ENCODE peak calls at places on chromosomes 2 and 18, in six cellular contexts. One of them, this sample, is unnamed.

GRCh38 chr2:210049831-210050230 is 47.4 kb downstream of the RPE start:
- DNase-seq in NB4: no peak
- DNase-seq in Peyer's patch: no peak
- DNase-seq in gastrocnemius medialis: no peak
- DNase-seq in body of pancreas: no peak
- DNase-seq in right lobe of liver: no peak
- DNase-seq in this sample: no peak

GRCh38 chr2:199757466-199757865 is 93.5 kb downstream of the FTCDNL1 start:
- DNase-seq in body of pancreas: no peak
- DNase-seq in Peyer's patch: no peak
- DNase-seq in gastrocnemius medialis: no peak
- DNase-seq in right lobe of liver: peak
- DNase-seq in NB4: no peak
- DNase-seq in this sample: peak

GRCh38 chr2:72678036-72678435 is 147.8 kb downstream of the EXOC6B start:
- DNase-seq in gastrocnemius medialis: no peak
- DNase-seq in body of pancreas: no peak
- DNase-seq in NB4: no peak
- DNase-seq in right lobe of liver: no peak
- DNase-seq in Peyer's patch: no peak
- DNase-seq in this sample: no peak

GRCh38 chr2:65658871-65659270 is 226.5 kb upstream of the SPRED2 start:
- DNase-seq in Peyer's patch: no peak
- DNase-seq in gastrocnemius medialis: no peak
- DNase-seq in right lobe of liver: no peak
- DNase-seq in body of pancreas: no peak
- DNase-seq in NB4: no peak
- DNase-seq in this sample: no peak

GRCh38 chr18:2988041-2988794 is 24.7 kb downstream of the LPIN2 start:
- DNase-seq in body of pancreas: no peak
- DNase-seq in right lobe of liver: no peak
- DNase-seq in gastrocnemius medialis: no peak
- DNase-seq in NB4: no peak
- DNase-seq in Peyer's patch: no peak
- DNase-seq in this sample: no peak

GRCh38 chr2:3627500-3628100 is 30.4 kb upstream of the ALLC start:
- DNase-seq in body of pancreas: no peak
- DNase-seq in Peyer's patch: no peak
- DNase-seq in gastrocnemius medialis: no peak
- DNase-seq in right lobe of liver: no peak
- DNase-seq in NB4: no peak
- DNase-seq in this sample: peak

GRCh38 chr2:149418065-149418464 is 87.7 kb downstream of the LYPD6 start:
- DNase-seq in gastrocnemius medialis: no peak
- DNase-seq in NB4: no peak
- DNase-seq in right lobe of liver: no peak
- DNase-seq in Peyer's patch: no peak
- DNase-seq in body of pancreas: no peak
- DNase-seq in this sample: no peak

GRCh38 chr2:206158563-206159345 is 490 bp downstream of the NDUFS1 start:
- DNase-seq in gastrocnemius medialis: no peak
- DNase-seq in right lobe of liver: no peak
- DNase-seq in Peyer's patch: no peak
- DNase-seq in NB4: peak
- DNase-seq in body of pancreas: no peak
- DNase-seq in this sample: no peak

GRCh38 chr2:224946911-224947310 is 95.4 kb downstream of the DOCK10 start:
- DNase-seq in Peyer's patch: no peak
- DNase-seq in right lobe of liver: no peak
- DNase-seq in body of pancreas: no peak
- DNase-seq in NB4: peak
- DNase-seq in gastrocnemius medialis: no peak
- DNase-seq in this sample: no peak

GRCh38 chr18:48184118-48184517 is 225.1 kb downstream of the ZBTB7C start:
- DNase-seq in Peyer's patch: no peak
- DNase-seq in gastrocnemius medialis: no peak
- DNase-seq in NB4: no peak
- DNase-seq in right lobe of liver: no peak
- DNase-seq in body of pancreas: no peak
- DNase-seq in this sample: no peak

GRCh38 chr18:21257383-21257782 is 15.4 kb downstream of the GREB1L start:
- DNase-seq in gastrocnemius medialis: no peak
- DNase-seq in Peyer's patch: no peak
- DNase-seq in NB4: no peak
- DNase-seq in body of pancreas: no peak
- DNase-seq in right lobe of liver: no peak
- DNase-seq in this sample: no peak

GRCh38 chr2:9802576-9802993 is 40.7 kb upstream of the TAF1B start:
- DNase-seq in right lobe of liver: no peak
- DNase-seq in gastrocnemius medialis: no peak
- DNase-seq in Peyer's patch: no peak
- DNase-seq in NB4: no peak
- DNase-seq in body of pancreas: no peak
- DNase-seq in this sample: no peak

GRCh38 chr2:166344286-166345113 is 31.2 kb downstream of the SCN9A start:
- DNase-seq in NB4: no peak
- DNase-seq in right lobe of liver: no peak
- DNase-seq in Peyer's patch: no peak
- DNase-seq in gastrocnemius medialis: no peak
- DNase-seq in body of pancreas: no peak
- DNase-seq in this sample: no peak

GRCh38 chr2:233638836-233639235 is 2.6 kb downstream of the UGT1A10 start:
- DNase-seq in NB4: no peak
- DNase-seq in Peyer's patch: no peak
- DNase-seq in gastrocnemius medialis: no peak
- DNase-seq in right lobe of liver: no peak
- DNase-seq in body of pancreas: no peak
- DNase-seq in this sample: no peak

GRCh38 chr18:60377778-60378469 is 5.3 kb upstream of the MC4R start:
- DNase-seq in NB4: no peak
- DNase-seq in right lobe of liver: no peak
- DNase-seq in body of pancreas: no peak
- DNase-seq in gastrocnemius medialis: no peak
- DNase-seq in Peyer's patch: no peak
- DNase-seq in this sample: no peak

GRCh38 chr2:101528501-101528900 is 53.6 kb upstream of the RFX8 start:
- DNase-seq in NB4: no peak
- DNase-seq in right lobe of liver: no peak
- DNase-seq in Peyer's patch: no peak
- DNase-seq in gastrocnemius medialis: no peak
- DNase-seq in body of pancreas: no peak
- DNase-seq in this sample: no peak

GRCh38 chr2:73776381-73776780 is 3.5 kb downstream of the DUSP11 start:
- DNase-seq in body of pancreas: no peak
- DNase-seq in Peyer's patch: no peak
- DNase-seq in gastrocnemius medialis: no peak
- DNase-seq in right lobe of liver: no peak
- DNase-seq in NB4: no peak
- DNase-seq in this sample: no peak

GRCh38 chr2:73776869-73777519 is 2.9 kb downstream of the DUSP11 start:
- DNase-seq in right lobe of liver: no peak
- DNase-seq in Peyer's patch: no peak
- DNase-seq in gastrocnemius medialis: no peak
- DNase-seq in body of pancreas: no peak
- DNase-seq in NB4: no peak
- DNase-seq in this sample: no peak

GRCh38 chr2:73780242-73780582 is 309 bp upstream of the DUSP11 start:
- DNase-seq in NB4: no peak
- DNase-seq in Peyer's patch: no peak
- DNase-seq in body of pancreas: no peak
- DNase-seq in right lobe of liver: no peak
- DNase-seq in gastrocnemius medialis: no peak
- DNase-seq in this sample: no peak

GRCh38 chr2:73779472-73780241 is at the start of gene DUSP11:
- DNase-seq in NB4: peak
- DNase-seq in gastrocnemius medialis: peak
- DNase-seq in Peyer's patch: peak
- DNase-seq in body of pancreas: peak
- DNase-seq in right lobe of liver: peak
- DNase-seq in this sample: peak
- TF ChIP-seq POLR2A in NB4: peak
- TF ChIP-seq POLR2A in gastrocnemius medialis: peak
- TF ChIP-seq POLR2A in Peyer's patch: peak
- TF ChIP-seq POLR2A in body of pancreas: peak
- TF ChIP-seq POLR2A in right lobe of liver: peak
- TF ChIP-seq POLR2A in this sample: peak

GRCh38 chr18:37322497-37323035 is 243.0 kb downstream of the CELF4 start:
- DNase-seq in Peyer's patch: peak
- DNase-seq in NB4: peak
- DNase-seq in right lobe of liver: peak
- DNase-seq in gastrocnemius medialis: no peak
- DNase-seq in body of pancreas: peak
- DNase-seq in this sample: no peak
- TF ChIP-seq CTCF in Peyer's patch: peak
- TF ChIP-seq CTCF in NB4: peak
- TF ChIP-seq CTCF in right lobe of liver: peak
- TF ChIP-seq CTCF in gastrocnemius medialis: peak
- TF ChIP-seq CTCF in body of pancreas: peak
- TF ChIP-seq CTCF in this sample: no peak

GRCh38 chr2:11744631-11745394 is 1.6 kb upstream of the LPIN1 start:
- DNase-seq in body of pancreas: no peak
- DNase-seq in gastrocnemius medialis: no peak
- DNase-seq in NB4: peak
- DNase-seq in Peyer's patch: peak
- DNase-seq in right lobe of liver: no peak
- DNase-seq in this sample: no peak
- H3K4me3 ChIP-seq in body of pancreas: no peak
- H3K4me3 ChIP-seq in gastrocnemius medialis: peak
- H3K4me3 ChIP-seq in NB4: no peak
- H3K4me3 ChIP-seq in Peyer's patch: peak
- H3K4me3 ChIP-seq in right lobe of liver: no peak
- H3K4me3 ChIP-seq in this sample: no peak

GRCh38 chr2:231052494-231053451 is 3.9 kb upstream of the PSMD1 start:
- DNase-seq in gastrocnemius medialis: peak
- DNase-seq in right lobe of liver: peak
- DNase-seq in Peyer's patch: peak
- DNase-seq in NB4: peak
- DNase-seq in body of pancreas: peak
- DNase-seq in this sample: peak
- TF ChIP-seq POLR2A in gastrocnemius medialis: no peak
- TF ChIP-seq POLR2A in right lobe of liver: peak
- TF ChIP-seq POLR2A in Peyer's patch: no peak
- TF ChIP-seq POLR2A in NB4: no peak
- TF ChIP-seq POLR2A in body of pancreas: peak
- TF ChIP-seq POLR2A in this sample: no peak

GRCh38 chr2:64653174-64654062 is at the start of gene SERTAD2:
- DNase-seq in NB4: peak
- DNase-seq in body of pancreas: peak
- DNase-seq in gastrocnemius medialis: peak
- DNase-seq in right lobe of liver: peak
- DNase-seq in Peyer's patch: peak
- DNase-seq in this sample: peak

GRCh38 chr2:64654063-64654811 is 524 bp upstream of the SERTAD2 start:
- DNase-seq in Peyer's patch: peak
- DNase-seq in gastrocnemius medialis: peak
- DNase-seq in right lobe of liver: peak
- DNase-seq in body of pancreas: peak
- DNase-seq in NB4: peak
- DNase-seq in this sample: peak

GRCh38 chr2:64655873-64656272 is 2.2 kb upstream of the SERTAD2 start:
- DNase-seq in Peyer's patch: no peak
- DNase-seq in right lobe of liver: no peak
- DNase-seq in gastrocnemius medialis: no peak
- DNase-seq in body of pancreas: no peak
- DNase-seq in NB4: peak
- DNase-seq in this sample: no peak

GRCh38 chr2:64656379-64656778 is 2.7 kb upstream of the SERTAD2 start:
- DNase-seq in right lobe of liver: no peak
- DNase-seq in Peyer's patch: no peak
- DNase-seq in gastrocnemius medialis: no peak
- DNase-seq in NB4: no peak
- DNase-seq in body of pancreas: no peak
- DNase-seq in this sample: no peak

GRCh38 chr2:64654993-64655666 is 1.4 kb upstream of the SERTAD2 start:
- DNase-seq in body of pancreas: no peak
- DNase-seq in right lobe of liver: no peak
- DNase-seq in NB4: peak
- DNase-seq in Peyer's patch: no peak
- DNase-seq in gastrocnemius medialis: no peak
- DNase-seq in this sample: no peak
- TF ChIP-seq CTCF in body of pancreas: no peak
- TF ChIP-seq CTCF in right lobe of liver: peak
- TF ChIP-seq CTCF in NB4: peak
- TF ChIP-seq CTCF in Peyer's patch: peak
- TF ChIP-seq CTCF in gastrocnemius medialis: no peak
- TF ChIP-seq CTCF in this sample: no peak

GRCh38 chr18:45828917-45829811 is 3.7 kb downstream of the SIGLEC15 start:
- DNase-seq in Peyer's patch: no peak
- DNase-seq in right lobe of liver: no peak
- DNase-seq in gastrocnemius medialis: no peak
- DNase-seq in body of pancreas: no peak
- DNase-seq in NB4: peak
- DNase-seq in this sample: no peak

GRCh38 chr18:45821667-45822066 is 3.8 kb upstream of the SIGLEC15 start:
- DNase-seq in body of pancreas: no peak
- DNase-seq in NB4: no peak
- DNase-seq in gastrocnemius medialis: no peak
- DNase-seq in Peyer's patch: no peak
- DNase-seq in right lobe of liver: no peak
- DNase-seq in this sample: no peak

GRCh38 chr18:45829896-45830295 is 4.4 kb downstream of the SIGLEC15 start:
- DNase-seq in right lobe of liver: no peak
- DNase-seq in NB4: no peak
- DNase-seq in body of pancreas: no peak
- DNase-seq in gastrocnemius medialis: no peak
- DNase-seq in Peyer's patch: no peak
- DNase-seq in this sample: no peak

GRCh38 chr18:45821021-45821420 is 4.5 kb upstream of the SIGLEC15 start:
- DNase-seq in gastrocnemius medialis: no peak
- DNase-seq in body of pancreas: no peak
- DNase-seq in right lobe of liver: no peak
- DNase-seq in NB4: no peak
- DNase-seq in Peyer's patch: no peak
- DNase-seq in this sample: no peak

DNA sequence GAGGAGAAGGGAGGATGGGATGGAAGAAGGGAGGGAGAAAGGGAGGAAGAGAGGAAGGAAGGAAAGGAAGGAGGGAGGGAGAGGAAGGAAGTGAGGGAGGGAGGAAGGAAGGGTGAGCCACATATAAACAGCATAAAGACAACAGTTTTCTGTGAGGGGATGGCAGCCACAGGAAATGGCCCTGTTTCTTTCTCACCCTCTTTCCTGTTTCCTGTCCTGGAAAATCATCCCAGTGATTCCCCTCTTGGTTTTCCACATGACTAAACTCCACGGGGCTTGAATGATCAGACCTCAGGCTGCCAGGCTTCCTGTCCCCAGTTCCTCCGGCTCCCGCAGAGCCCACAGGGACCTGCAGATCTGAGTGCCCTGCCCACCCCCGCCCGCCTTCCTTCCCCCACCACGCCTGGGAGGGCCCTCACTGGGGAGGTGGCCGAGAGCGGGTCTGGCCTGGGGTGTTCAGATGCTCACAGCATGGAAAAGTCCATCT is at the start of gene SIGLEC15:
- DNase-seq in gastrocnemius medialis: no peak
- DNase-seq in body of pancreas: no peak
- DNase-seq in right lobe of liver: no peak
- DNase-seq in NB4: no peak
- DNase-seq in Peyer's patch: no peak
- DNase-seq in this sample: no peak
- H3K4me3 ChIP-seq in gastrocnemius medialis: no peak
- H3K4me3 ChIP-seq in body of pancreas: no peak
- H3K4me3 ChIP-seq in right lobe of liver: no peak
- H3K4me3 ChIP-seq in NB4: no peak
- H3K4me3 ChIP-seq in Peyer's patch: no peak
- H3K4me3 ChIP-seq in this sample: no peak

This sample was measured in lower leg skin.